ENCODE peak calls at places on chromosome 3, in six cellular contexts. C, T, A, J, H and E are unnamed samples.

GRCh38 chr3:124266517-124266916 is 274.6 kb upstream of the ROPN1 start:
- DNase-seq in C (peak), T (no peak), A (no peak), J (no peak), H (no peak), E (no peak)

GRCh38 chr3:153038779-153039178 is 123.2 kb upstream of the RAP2B start:
- DNase-seq in C (peak), T (no peak), A (no peak), J (no peak), H (no peak), E (no peak)

GRCh38 chr3:100902572-100902971 is 90.6 kb downstream of the ABI3BP start:
- DNase-seq in C (peak), T (no peak), A (no peak), J (no peak), H (peak), E (no peak)

GRCh38 chr3:140972833-140973232 is 31.2 kb downstream of the SLC25A36 start:
- DNase-seq in C (peak), T (no peak), A (no peak), J (no peak), H (peak), E (peak)

GRCh38 chr3:172808969-172809546 is 58.5 kb downstream of the ECT2 start:
- DNase-seq in C (peak), T (peak), A (no peak), J (no peak), H (peak), E (peak)

GRCh38 chr3:129003578-129004112 is 2.5 kb downstream of the EFCC1 start:
- DNase-seq in C (no peak), T (peak), A (peak), J (peak), H (no peak), E (peak)

GRCh38 chr3:72343078-72343477 is 505.2 kb downstream of the SHQ1 start:
- DNase-seq in C (peak), T (no peak), A (no peak), J (peak), H (no peak), E (no peak)

GRCh38 chr3:171744055-171744741 is 66.1 kb downstream of the PLD1 start:
- DNase-seq in C (no peak), T (no peak), A (no peak), J (no peak), H (no peak), E (no peak)

GRCh38 chr3:46863261-46863782 is at the start of gene MYL3:
- DNase-seq in C (no peak), T (no peak), A (no peak), J (no peak), H (no peak), E (no peak)

GRCh38 chr3:68306571-68306970 is 625.8 kb downstream of the TAFA4 start:
- DNase-seq in C (peak), T (no peak), A (no peak), J (peak), H (peak), E (peak)

GRCh38 chr3:9955067-9955502 is 2.9 kb upstream of the PRRT3 start:
- DNase-seq in C (no peak), T (peak), A (no peak), J (no peak), H (no peak), E (no peak)

GRCh38 chr3:167941234-167941995 is 154.3 kb downstream of the GOLIM4 start:
- DNase-seq in C (peak), T (no peak), A (no peak), J (no peak), H (peak), E (no peak)

GRCh38 chr3:128855574-128855973 is 23.8 kb upstream of the ACAD9 start:
- DNase-seq in C (no peak), T (no peak), A (no peak), J (no peak), H (no peak), E (no peak)

GRCh38 chr3:167733961-167734497 is 663 bp downstream of the PDCD10 start:
- DNase-seq in C (peak), T (no peak), A (no peak), J (peak), H (no peak), E (no peak)

GRCh38 chr3:13947912-13948311 is 68.0 kb upstream of the WNT7A start:
- DNase-seq in C (no peak), T (no peak), A (no peak), J (no peak), H (no peak), E (no peak)

GRCh38 chr3:4976109-4976508 is 3.1 kb upstream of the BHLHE40 start:
- DNase-seq in C (peak), T (peak), A (peak), J (peak), H (peak), E (no peak)

GRCh38 chr3:135325726-135326245 is 530.7 kb downstream of the EPHB1 start:
- DNase-seq in C (no peak), T (no peak), A (no peak), J (no peak), H (no peak), E (no peak)

GRCh38 chr3:128310286-128311058 is 156.2 kb downstream of the DNAJB8 start:
- DNase-seq in C (no peak), T (no peak), A (no peak), J (no peak), H (no peak), E (no peak)

GRCh38 chr3:197584733-197585132 is 29.0 kb upstream of the BDH1 start:
- DNase-seq in C (no peak), T (no peak), A (no peak), J (no peak), H (no peak), E (no peak)

GRCh38 chr3:189099505-189100290 is 72.1 kb upstream of the TPRG1 start:
- DNase-seq in C (no peak), T (no peak), A (no peak), J (no peak), H (no peak), E (no peak)

GRCh38 chr3:33440578-33441321 is 545 bp upstream of the UBP1 start:
- DNase-seq in C (peak), T (peak), A (peak), J (peak), H (peak), E (peak)

GRCh38 chr3:111617406-111617805 is 22.3 kb upstream of the ZBED2 start:
- DNase-seq in C (no peak), T (no peak), A (no peak), J (no peak), H (no peak), E (no peak)

GRCh38 chr3:152365766-152366593 is 97.3 kb downstream of the MBNL1 start:
- DNase-seq in C (peak), T (no peak), A (no peak), J (no peak), H (peak), E (no peak)

GRCh38 chr3:8237893-8238292 is 263.7 kb upstream of the LMCD1 start:
- DNase-seq in C (no peak), T (no peak), A (no peak), J (no peak), H (no peak), E (no peak)

GRCh38 chr3:151579571-151580270 is 118.9 kb upstream of the IGSF10 start:
- DNase-seq in C (peak), T (no peak), A (no peak), J (no peak), H (peak), E (no peak)

GRCh38 chr3:150751781-150752263 is 11.1 kb downstream of the SIAH2 start:
- DNase-seq in C (no peak), T (no peak), A (no peak), J (no peak), H (peak), E (no peak)

GRCh38 chr3:151226088-151226563 is 23.1 kb upstream of the GPR171 start:
- DNase-seq in C (peak), T (no peak), A (no peak), J (peak), H (peak), E (peak)

GRCh38 chr3:11553436-11554235 is 90.1 kb downstream of the VGLL4 start:
- DNase-seq in C (no peak), T (no peak), A (peak), J (no peak), H (no peak), E (no peak)

GRCh38 chr3:143847787-143848631 is at the start of gene SLC9A9:
- DNase-seq in C (peak), T (peak), A (no peak), J (peak), H (peak), E (peak)

GRCh38 chr3:108538083-108538482 is 27.7 kb upstream of the MYH15 start:
- DNase-seq in C (no peak), T (no peak), A (no peak), J (no peak), H (peak), E (no peak)

GRCh38 chr3:111473550-111473949 is 68.4 kb upstream of the CD96 start:
- DNase-seq in C (peak), T (peak), A (no peak), J (no peak), H (peak), E (no peak)

GRCh38 chr3:180610981-180611380 is 9.0 kb downstream of the TTC14 start:
- DNase-seq in C (no peak), T (no peak), A (no peak), J (no peak), H (no peak), E (no peak)

GRCh38 chr3:13301295-13301987 is 118.7 kb downstream of the NUP210 start:
- DNase-seq in C (peak), T (no peak), A (no peak), J (peak), H (peak), E (peak)

GRCh38 chr3:50331364-50331907 is 3.4 kb upstream of the TUSC2 start:
- DNase-seq in C (no peak), T (no peak), A (no peak), J (no peak), H (no peak), E (no peak)

GRCh38 chr3:14803981-14804834 is 14.6 kb upstream of the FGD5 start:
- DNase-seq in C (no peak), T (no peak), A (no peak), J (no peak), H (no peak), E (peak)

GRCh38 chr3:185549111-185549510 is 3.3 kb downstream of the LIPH start:
- DNase-seq in C (peak), T (no peak), A (peak), J (no peak), H (peak), E (peak)

GRCh38 chr3:134600685-134601502 is 49.9 kb downstream of the KY start:
- DNase-seq in C (peak), T (peak), A (peak), J (peak), H (peak), E (peak)

GRCh38 chr3:117602054-117602644 is 892.6 kb downstream of the TUSC7 start:
- DNase-seq in C (no peak), T (peak), A (no peak), J (no peak), H (peak), E (no peak)

GRCh38 chr3:133282239-133282638 is 117.6 kb upstream of the BFSP2 start:
- DNase-seq in C (no peak), T (no peak), A (no peak), J (no peak), H (no peak), E (no peak)